ENCODE peak calls at places on chromosomes 16 and 17, in six cellular contexts. K is HCT116, Z is K562, A is GM12878, C is HepG2, L is H1. B is an unnamed sample.

GRCh38 chr16:1923299-1924034 is 5.3 kb upstream of the HS3ST6 start:
- DNase-seq in A (no peak), Z (no peak), L (peak; percentile 86), K (peak; percentile 56), C (peak; percentile 50), B (peak; percentile 51)

GRCh38 chr17:71633391-71633849 is 487.4 kb upstream of the SOX9 start:
- DNase-seq in C (no peak), A (no peak), L (no peak), K (peak; percentile 59), Z (no peak), B (no peak)

GRCh38 chr17:49836111-49837030 is 11.5 kb downstream of the TAC4 start:
- DNase-seq in L (no peak), A (no peak), K (no peak), Z (no peak), C (peak; percentile 67), B (no peak)

GRCh38 chr16:8863594-8864424 is 5.0 kb downstream of the CARHSP1 start:
- DNase-seq in A (no peak), Z (peak; percentile 64), K (no peak), C (peak; percentile 100), L (no peak), B (no peak)

GRCh38 chr16:86635181-86635580 is 56.8 kb downstream of the FOXL1 start:
- DNase-seq in K (no peak), L (no peak), C (no peak), Z (no peak), A (no peak), B (no peak)

GRCh38 chr16:81280393-81280792 is 34.4 kb upstream of the GAN start:
- DNase-seq in L (no peak), C (no peak), A (no peak), Z (no peak), K (no peak), B (no peak)

GRCh38 chr17:6643460-6644125 is 2.7 kb downstream of the TXNDC17 start:
- DNase-seq in L (no peak), Z (no peak), A (no peak), C (no peak), K (no peak), B (no peak)

GRCh38 chr16:23955088-23955487 is 119.3 kb downstream of the PRKCB start:
- DNase-seq in C (no peak), L (no peak), K (no peak), Z (no peak), A (no peak), B (no peak)

GRCh38 chr17:73545633-73546032 is 98.6 kb downstream of the SDK2 start:
- DNase-seq in L (no peak), K (no peak), A (no peak), Z (no peak), C (no peak), B (no peak)

GRCh38 chr16:46629331-46629843 is 8.2 kb upstream of the SHCBP1 start:
- DNase-seq in A (no peak), C (peak; percentile 60), Z (peak; percentile 76), K (peak; percentile 59), L (peak; percentile 52), B (no peak)

GRCh38 chr16:9836118-9836736 is 346.0 kb downstream of the GRIN2A start:
- DNase-seq in A (no peak), L (no peak), K (no peak), Z (peak; percentile 39), C (no peak), B (no peak)

GRCh38 chr16:75491876-75492275 is 3.4 kb downstream of the CHST6 start:
- DNase-seq in C (no peak), A (no peak), Z (no peak), K (no peak), L (no peak), B (no peak)

GRCh38 chr17:8741771-8742170 is 2.9 kb downstream of the CCDC42 start:
- DNase-seq in Z (no peak), A (no peak), C (no peak), L (no peak), K (no peak), B (no peak)
- TF ChIP-seq ZNF274 in Z (no peak), A (no peak), C (no peak), L (no peak), K (no peak), B (no peak)

GRCh38 chr17:512926-513325 is 160.3 kb upstream of the RPH3AL start:
- DNase-seq in K (no peak), Z (no peak), L (no peak), C (no peak), A (no peak), B (no peak)
- H3K4me3 ChIP-seq in K (no peak overlapping the region), Z (no peak overlapping the region), L (no peak overlapping the region), C (no peak overlapping the region), A (no peak overlapping the region), B (no peak overlapping the region)

GRCh38 chr17:45093444-45094110 is 32.5 kb downstream of the NMT1 start:
- DNase-seq in K (no peak), Z (no peak), A (no peak), L (no peak), C (no peak), B (no peak)
- H3K9ac ChIP-seq in K (peak overlapping the region; percentile 9), Z (no peak overlapping the region), A (no peak overlapping the region), L (no peak overlapping the region), C (peak overlapping the region; percentile 20), B (no peak overlapping the region)

DNA sequence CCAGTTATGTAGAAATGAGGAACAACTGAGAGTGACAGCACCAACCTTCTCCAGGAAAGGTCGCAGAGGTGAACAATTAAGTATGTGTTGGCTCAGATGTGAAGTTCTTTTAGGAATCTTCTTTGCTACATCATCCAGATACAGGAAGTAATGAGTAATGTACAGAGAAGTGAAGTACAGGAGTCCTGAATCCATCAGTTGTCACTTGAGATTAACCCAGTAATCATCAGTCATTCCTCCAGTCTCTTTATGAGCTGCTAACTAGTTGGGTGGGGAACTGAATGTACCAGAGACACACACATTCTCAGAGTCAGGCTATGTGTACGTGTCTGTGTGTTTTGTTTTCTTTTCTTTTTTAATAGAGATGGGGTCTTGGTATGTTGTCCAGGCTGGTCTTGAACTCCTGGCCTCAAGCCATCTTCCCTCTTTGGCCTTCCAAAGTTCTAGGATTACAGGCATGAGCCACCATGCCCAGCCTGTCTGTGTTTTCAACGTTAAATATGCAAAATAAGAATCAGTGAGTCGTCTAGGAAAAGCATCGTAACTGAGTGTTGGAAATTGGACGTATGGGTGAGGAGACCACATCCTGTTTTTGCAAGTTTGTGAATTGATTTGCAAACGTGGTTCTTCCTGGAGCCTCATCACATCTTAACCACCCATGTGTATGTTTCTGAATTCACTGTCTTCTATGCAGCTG is 19.9 kb downstream of the ZNF200 start:
- DNase-seq in Z (no peak), L (no peak), C (no peak), K (no peak), A (no peak), B (no peak)
- TF ChIP-seq ZNF274 in Z (no peak), L (no peak), C (no peak), K (no peak), A (no peak), B (no peak)

GRCh38 chr17:30520436-30520835 is 43.2 kb downstream of the GOSR1 start:
- DNase-seq in Z (no peak), K (no peak), C (no peak), A (no peak), L (no peak), B (no peak)
- H3K4me3 ChIP-seq in Z (no peak overlapping the region), K (no peak overlapping the region), C (no peak overlapping the region), A (no peak overlapping the region), L (no peak overlapping the region), B (no peak overlapping the region)

GRCh38 chr17:18954321-18954720 is 2.4 kb downstream of the SLC5A10 start:
- DNase-seq in L (no peak), K (no peak), Z (no peak), A (no peak), C (no peak), B (no peak)

GRCh38 chr17:18955009-18955408 is 3.0 kb downstream of the SLC5A10 start:
- DNase-seq in K (no peak), Z (no peak), A (no peak), L (no peak), C (no peak), B (no peak)

GRCh38 chr17:18951941-18952842 is at the start of gene SLC5A10:
- DNase-seq in A (no peak), L (no peak), C (peak; percentile 51), K (no peak), Z (no peak), B (no peak)

GRCh38 chr17:18950944-18951905 is 740 bp upstream of the SLC5A10 start:
- DNase-seq in Z (no peak), K (no peak), C (no peak), L (no peak), A (no peak), B (no peak)

GRCh38 chr17:18953231-18953728 is 1.3 kb downstream of the SLC5A10 start:
- DNase-seq in Z (no peak), K (no peak), L (no peak), C (no peak), A (no peak), B (no peak)
- H3K9ac ChIP-seq in Z (no peak overlapping the region), K (no peak overlapping the region), L (no peak overlapping the region), C (no peak overlapping the region), A (no peak overlapping the region), B (no peak overlapping the region)

GRCh38 chr17:67376509-67376891 is 581 bp upstream of the PITPNC1 start:
- DNase-seq in K (no peak), L (no peak), A (no peak), Z (no peak), C (no peak), B (no peak)

GRCh38 chr17:67378444-67379250 is 1.6 kb downstream of the PITPNC1 start:
- DNase-seq in C (peak; percentile 72), A (no peak), Z (peak; percentile 79), L (peak; percentile 90), K (peak; percentile 56), B (peak; percentile 57)

GRCh38 chr17:67376892-67377726 is at the start of gene PITPNC1:
- DNase-seq in C (peak; percentile 76), K (peak; percentile 68), L (peak; percentile 89), A (no peak), Z (peak; percentile 80), B (peak; percentile 65)

GRCh38 chr17:67379251-67379630 is 2.2 kb downstream of the PITPNC1 start:
- DNase-seq in C (no peak), K (no peak), A (no peak), L (no peak), Z (no peak), B (no peak)

DNA sequence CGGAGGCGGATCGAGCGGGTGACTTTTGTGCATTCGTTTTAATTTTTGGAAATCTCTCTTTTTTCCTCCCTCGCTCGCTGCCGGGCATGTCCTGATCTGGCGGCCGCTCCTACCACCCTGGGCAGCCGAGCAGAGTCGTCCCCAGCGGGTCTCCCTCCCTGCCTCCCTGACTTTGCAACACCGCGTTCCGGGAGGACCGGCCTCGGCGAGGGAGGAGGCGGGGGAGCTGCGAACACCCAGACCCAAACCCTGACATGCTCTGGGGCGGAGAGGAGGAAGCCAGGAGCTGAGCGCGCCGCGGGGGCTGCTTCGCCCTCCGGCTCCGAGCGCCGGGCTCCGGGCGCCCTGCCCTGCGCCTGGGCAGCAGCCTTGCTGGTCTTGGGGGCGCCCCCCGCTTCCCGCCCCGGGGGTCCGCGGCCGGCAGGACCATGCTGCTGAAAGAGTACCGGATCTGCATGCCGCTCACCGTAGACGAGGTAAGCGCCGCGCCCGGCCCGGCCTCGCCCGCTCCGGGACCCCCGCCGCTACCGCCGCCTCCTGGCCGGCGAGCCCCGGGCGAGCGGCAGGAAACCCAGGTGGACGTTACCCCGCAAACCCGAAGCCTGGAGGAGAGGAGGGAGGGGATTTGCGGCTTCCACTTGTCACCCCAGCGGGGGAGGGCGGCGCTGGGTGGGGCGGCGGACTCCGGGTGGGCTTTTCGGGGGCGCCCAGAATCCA is 804 bp downstream of the PITPNC1 start:
- DNase-seq in C (no peak), A (no peak), Z (peak; percentile 60), K (no peak), L (no peak), B (no peak)
- TF ChIP-seq ZNF274 in C (no peak), A (no peak), Z (no peak), K (no peak), L (no peak), B (no peak)

B was measured in NT2/D1.